ENCODE peak calls at places on chromosome 11, in four cellular contexts. N, K, I and R are unnamed samples.

GRCh38 chr11:17498058-17498457 is 21.4 kb upstream of the ABCC8 start:
- DNase-seq in N (no peak), I (no peak), K (no peak), R (no peak)

GRCh38 chr11:78313181-78313788 is 104.3 kb downstream of the GAB2 start:
- DNase-seq in I (no peak), N (no peak), K (no peak), R (peak)

GRCh38 chr11:12746593-12747097 is 72.4 kb downstream of the TEAD1 start:
- DNase-seq in K (no peak), N (peak), I (no peak), R (peak)

GRCh38 chr11:117425679-117426296 is 98.1 kb downstream of the CEP164 start:
- DNase-seq in N (no peak), I (no peak), K (no peak), R (no peak)

GRCh38 chr11:76763573-76764348 is 19.4 kb upstream of the TSKU start:
- DNase-seq in K (no peak), N (no peak), I (no peak), R (peak)

GRCh38 chr11:122309262-122309925 is 193.4 kb upstream of the BLID start:
- DNase-seq in K (no peak), N (no peak), I (no peak), R (no peak)

GRCh38 chr11:46417711-46418110 is 26.1 kb upstream of the CHRM4 start:
- DNase-seq in I (no peak), K (no peak), N (no peak), R (no peak)

GRCh38 chr11:10909141-10909883 is 51.5 kb upstream of the ZBED5 start:
- DNase-seq in N (no peak), K (no peak), I (no peak), R (no peak)

GRCh38 chr11:24386551-24387404 is 110.1 kb upstream of the LUZP2 start:
- DNase-seq in I (no peak), K (no peak), N (no peak), R (peak)

GRCh38 chr11:125132586-125132985 is 21.2 kb upstream of the TMEM218 start:
- DNase-seq in I (no peak), K (no peak), N (no peak), R (no peak)

GRCh38 chr11:112157274-112157766 is 6.6 kb downstream of the IL18 start:
- DNase-seq in N (no peak), K (no peak), I (no peak), R (peak)

GRCh38 chr11:82927264-82927880 is 25.8 kb downstream of the DDIAS start:
- DNase-seq in K (no peak), I (no peak), N (no peak), R (peak)

GRCh38 chr11:47992959-47993820 is 12.8 kb downstream of the PTPRJ start:
- DNase-seq in N (no peak), I (no peak), K (no peak), R (peak)

GRCh38 chr11:101466352-101466751 is 117.5 kb downstream of the TRPC6 start:
- DNase-seq in N (no peak), I (no peak), K (no peak), R (no peak)

GRCh38 chr11:134014502-134014901 is 54.4 kb upstream of the JAM3 start:
- DNase-seq in I (no peak), N (no peak), K (no peak), R (no peak)

GRCh38 chr11:27173545-27173944 is 132.9 kb downstream of the BBOX1 start:
- DNase-seq in K (no peak), I (no peak), N (no peak), R (no peak)

GRCh38 chr11:12803086-12803826 is 129.0 kb downstream of the TEAD1 start:
- DNase-seq in K (no peak), I (no peak), N (no peak), R (no peak)

GRCh38 chr11:76810151-76810853 is 27.1 kb downstream of the TSKU start:
- DNase-seq in N (no peak), K (no peak), I (peak), R (no peak)

GRCh38 chr11:94183886-94184264 is 55.2 kb downstream of the PANX1 start:
- DNase-seq in N (peak), K (no peak), I (no peak), R (no peak)

GRCh38 chr11:13857828-13858227 is 104.7 kb upstream of the SPON1 start:
- DNase-seq in N (no peak), I (no peak), K (no peak), R (no peak)

GRCh38 chr11:78685156-78685555 is 110.5 kb upstream of the NARS2 start:
- DNase-seq in I (no peak), K (no peak), N (no peak), R (no peak)

GRCh38 chr11:75073459-75074190 is 23.1 kb downstream of the OR2AT4 start:
- DNase-seq in I (no peak), N (no peak), K (no peak), R (no peak)

GRCh38 chr11:23143031-23143430 is 282.8 kb upstream of the CCDC179 start:
- DNase-seq in N (no peak), I (no peak), K (no peak), R (no peak)

GRCh38 chr11:62622476-62622875 is 690 bp upstream of the B3GAT3 start:
- DNase-seq in K (no peak), N (no peak), I (no peak), R (no peak)

GRCh38 chr11:62632492-62632891 is 10.7 kb upstream of the B3GAT3 start:
- DNase-seq in I (no peak), K (no peak), N (no peak), R (no peak)

GRCh38 chr11:62621567-62622470 is at the start of gene B3GAT3:
- DNase-seq in K (peak), N (peak), I (peak), R (peak)

DNA sequence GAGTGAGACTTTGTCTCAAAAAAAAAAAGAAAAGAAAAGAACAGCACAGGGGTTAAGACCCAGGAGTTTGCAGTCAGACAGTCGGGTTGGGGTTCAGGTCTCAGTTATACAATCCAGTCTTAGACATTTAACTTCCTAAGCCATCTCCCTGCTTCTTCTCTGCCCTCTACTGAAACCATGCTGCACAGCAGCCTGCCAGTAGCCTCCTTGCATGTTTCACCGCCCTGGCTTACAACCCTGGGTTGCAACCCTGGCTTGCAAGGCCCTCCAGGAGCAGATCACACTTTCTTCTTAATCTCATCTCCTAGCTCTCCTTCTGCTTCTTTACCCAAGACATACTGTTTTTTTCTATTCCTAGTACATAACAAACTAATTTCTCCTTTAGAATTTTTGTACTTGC is 5.9 kb upstream of the B3GAT3 start:
- DNase-seq in N (no peak), I (no peak), K (no peak), R (no peak)
- TF ChIP-seq CTCF in N (no peak), I (no peak), K (no peak), R (no peak)

DNA sequence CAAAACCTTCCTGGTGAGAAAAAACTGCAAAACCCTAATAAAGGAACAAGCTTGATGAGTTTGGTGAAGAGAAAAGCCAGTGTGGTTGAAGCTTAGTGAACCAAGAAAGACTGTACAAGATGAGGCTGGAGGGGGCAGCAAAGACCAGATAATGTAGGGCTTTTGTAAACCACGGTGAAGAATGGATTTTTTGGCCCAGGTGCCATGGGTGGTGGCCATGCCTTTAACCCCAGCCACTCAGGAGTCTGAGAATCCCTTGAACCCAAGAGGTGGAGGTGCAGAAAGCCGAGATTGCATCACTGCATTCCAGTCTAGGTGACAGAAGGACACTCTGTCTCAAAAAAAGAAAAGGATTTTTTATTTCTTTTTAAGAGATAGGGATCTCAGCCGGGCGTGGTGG is 5.0 kb upstream of the ZDHHC5 start:
- DNase-seq in K (no peak), I (no peak), N (no peak), R (no peak)
- TF ChIP-seq CTCF in K (no peak), I (no peak), N (no peak), R (peak)

GRCh38 chr11:33713162-33713913 is 12.7 kb upstream of the C11orf91 start:
- DNase-seq in K (no peak), N (no peak), I (no peak), R (no peak)

GRCh38 chr11:33718441-33718840 is 17.8 kb downstream of the CD59 start:
- DNase-seq in I (no peak), K (no peak), N (no peak), R (no peak)

GRCh38 chr11:33719587-33719986 is 16.6 kb downstream of the CD59 start:
- DNase-seq in I (no peak), N (no peak), K (no peak), R (no peak)

GRCh38 chr11:33713914-33714398 is 13.3 kb upstream of the C11orf91 start:
- DNase-seq in K (no peak), I (no peak), N (no peak), R (no peak)

DNA sequence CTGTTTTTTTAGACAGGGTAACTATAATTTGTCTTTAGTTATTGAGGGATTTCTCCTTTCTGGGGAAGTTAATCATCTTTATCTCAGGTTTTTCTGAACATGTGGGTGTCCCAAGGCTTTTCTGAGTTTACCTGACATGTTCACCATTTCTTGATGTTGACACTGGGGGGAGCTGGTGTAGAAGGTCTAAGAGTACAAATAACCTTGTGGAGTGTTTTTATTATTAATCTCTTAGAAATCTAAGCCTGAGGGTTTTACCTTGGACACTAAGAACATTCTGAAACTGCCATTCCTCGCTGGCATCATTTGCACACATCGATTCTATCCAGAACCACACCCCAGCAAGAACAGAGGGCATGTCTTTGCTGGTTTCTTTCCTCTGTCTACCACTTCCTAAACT is 15.6 kb upstream of the C11orf91 start:
- DNase-seq in N (no peak), K (no peak), I (no peak), R (no peak)
- TF ChIP-seq CTCF in N (peak), K (no peak), I (no peak), R (peak)

DNA sequence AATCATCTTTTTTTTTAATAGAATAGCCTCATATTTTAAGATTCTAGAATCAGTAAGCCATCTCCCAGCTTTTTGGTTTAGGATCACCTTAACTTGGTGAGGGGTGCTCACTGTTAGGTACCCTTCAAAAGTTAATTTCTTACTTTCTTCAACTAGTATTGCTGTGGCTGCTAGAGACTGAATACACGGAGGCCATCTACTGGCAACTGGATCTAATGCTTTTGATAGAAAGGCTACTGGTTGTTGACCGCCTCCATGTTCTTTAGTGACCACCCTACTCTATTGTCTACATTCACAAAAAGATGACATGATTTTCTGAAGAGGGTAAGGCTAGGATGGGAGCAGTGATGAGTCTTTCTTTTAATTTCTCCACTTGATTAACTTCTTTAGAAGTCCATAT is 16.7 kb upstream of the ALDH3B2 start:
- DNase-seq in N (no peak), K (no peak), I (no peak), R (no peak)
- TF ChIP-seq CTCF in N (peak), K (no peak), I (no peak), R (peak)

GRCh38 chr11:86453290-86454030 is 78.8 kb downstream of the CCDC81 start:
- DNase-seq in I (no peak), K (no peak), N (no peak), R (no peak)
- TF ChIP-seq CTCF in I (no peak), K (no peak), N (no peak), R (peak)

GRCh38 chr11:72752088-72752914 is at the start of gene ARAP1:
- DNase-seq in N (peak), K (peak), I (peak), R (no peak)
- TF ChIP-seq CTCF in N (no peak), K (no peak), I (no peak), R (no peak)

GRCh38 chr11:8686325-8686724 is 3.7 kb downstream of the RPL27A start:
- DNase-seq in N (no peak), K (no peak), I (peak), R (no peak)

GRCh38 chr11:8685820-8686219 is 3.2 kb downstream of the RPL27A start:
- DNase-seq in K (no peak), I (no peak), N (no peak), R (no peak)

GRCh38 chr11:8689726-8690255 is 7.2 kb downstream of the RPL27A start:
- DNase-seq in N (no peak), K (no peak), I (peak), R (no peak)

GRCh38 chr11:8690374-8691342 is 8.1 kb downstream of the RPL27A start:
- DNase-seq in N (no peak), K (no peak), I (no peak), R (no peak)

GRCh38 chr11:8688414-8689362 is 6.1 kb downstream of the RPL27A start:
- DNase-seq in N (peak), I (peak), K (peak), R (peak)
- TF ChIP-seq CTCF in N (peak), I (no peak), K (no peak), R (no peak)

DNA sequence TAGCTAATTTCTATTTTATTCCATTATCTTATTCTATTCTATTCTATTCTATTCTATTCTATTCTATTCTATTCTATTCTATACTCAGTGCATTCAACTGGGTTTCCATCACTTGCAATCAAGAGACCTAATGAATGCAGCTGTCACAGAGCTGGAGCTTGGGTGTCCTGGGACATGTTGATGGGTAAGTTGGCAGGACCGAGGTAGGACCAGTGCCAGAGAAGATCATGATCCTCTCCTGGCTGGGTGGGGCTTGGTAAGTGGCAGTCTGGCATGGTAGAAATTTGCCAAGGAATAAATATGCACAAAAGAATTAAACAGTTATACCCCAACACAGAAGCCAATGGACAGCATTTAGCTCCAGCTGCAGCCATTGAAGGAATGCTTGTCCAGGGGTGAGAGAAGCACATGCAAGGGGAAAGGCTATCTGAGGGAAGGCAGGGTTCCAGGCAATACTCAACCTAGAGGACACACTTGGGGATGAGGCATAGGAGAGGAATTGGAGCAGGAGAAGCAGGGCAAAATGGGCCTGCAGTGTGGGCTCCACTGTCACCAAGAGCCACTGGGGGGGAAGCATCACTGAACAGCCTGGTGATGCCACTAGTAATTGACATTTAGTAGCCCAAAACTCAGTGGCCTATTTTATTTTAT is 97.0 kb upstream of the CD82 start:
- DNase-seq in N (no peak), I (no peak), K (no peak), R (no peak)
- TF ChIP-seq CTCF in N (no peak), I (no peak), K (no peak), R (no peak)

GRCh38 chr11:68076371-68077042 is 37.7 kb downstream of the TCIRG1 start:
- DNase-seq in N (no peak), K (no peak), I (no peak), R (no peak)
- TF ChIP-seq CTCF in N (peak), K (no peak), I (no peak), R (peak)